ENCODE peak calls at places on chromosomes 12 and 14, in four cellular contexts. L is SK-N-SH, C is HCT116, Z is HepG2. R is an unnamed sample.

GRCh38 chr14:52069617-52070431 is 965 bp upstream of the NID2 start:
- DNase-seq in C (no peak), Z (no peak), L (no peak), R (no peak)

GRCh38 chr14:49853572-49854375 is 1.2 kb upstream of the NEMF start:
- DNase-seq in C (peak; percentile 90), Z (peak; percentile 86), L (peak; percentile 69), R (peak; percentile 23)

GRCh38 chr12:130075497-130076076 is 86.7 kb upstream of the FZD10 start:
- DNase-seq in L (no peak), Z (no peak), C (no peak), R (no peak)

GRCh38 chr12:1970331-1970900 is 33.8 kb downstream of the DCP1B start:
- DNase-seq in L (no peak), C (no peak), Z (no peak), R (no peak)

GRCh38 chr14:68655021-68655811 is 137.7 kb downstream of the ZFP36L1 start:
- DNase-seq in C (no peak), Z (peak; percentile 53), L (peak; percentile 75), R (no peak)

GRCh38 chr14:68144051-68144681 is 324.6 kb downstream of the RAD51B start:
- DNase-seq in C (no peak), Z (peak; percentile 44), L (no peak), R (no peak)

GRCh38 chr12:8905546-8905945 is 8.8 kb upstream of the PHC1 start:
- DNase-seq in C (no peak), Z (no peak), L (no peak), R (no peak)

GRCh38 chr12:55072093-55072492 is 52.3 kb downstream of the NEUROD4 start:
- DNase-seq in Z (peak; percentile 23), L (no peak), C (peak; percentile 22), R (peak; percentile 38)

GRCh38 chr12:120199595-120200306 is 1.2 kb downstream of the RPLP0 start:
- DNase-seq in Z (no peak), C (no peak), L (no peak), R (no peak)

GRCh38 chr12:91361864-91362263 is 179.2 kb upstream of the DCN start:
- DNase-seq in C (peak; percentile 37), L (no peak), Z (peak; percentile 24), R (peak; percentile 12)

GRCh38 chr14:91417983-91418386 is 365 bp upstream of the CCDC88C start:
- DNase-seq in Z (peak; percentile 39), C (peak; percentile 32), L (peak; percentile 86), R (peak; percentile 86)

DNA sequence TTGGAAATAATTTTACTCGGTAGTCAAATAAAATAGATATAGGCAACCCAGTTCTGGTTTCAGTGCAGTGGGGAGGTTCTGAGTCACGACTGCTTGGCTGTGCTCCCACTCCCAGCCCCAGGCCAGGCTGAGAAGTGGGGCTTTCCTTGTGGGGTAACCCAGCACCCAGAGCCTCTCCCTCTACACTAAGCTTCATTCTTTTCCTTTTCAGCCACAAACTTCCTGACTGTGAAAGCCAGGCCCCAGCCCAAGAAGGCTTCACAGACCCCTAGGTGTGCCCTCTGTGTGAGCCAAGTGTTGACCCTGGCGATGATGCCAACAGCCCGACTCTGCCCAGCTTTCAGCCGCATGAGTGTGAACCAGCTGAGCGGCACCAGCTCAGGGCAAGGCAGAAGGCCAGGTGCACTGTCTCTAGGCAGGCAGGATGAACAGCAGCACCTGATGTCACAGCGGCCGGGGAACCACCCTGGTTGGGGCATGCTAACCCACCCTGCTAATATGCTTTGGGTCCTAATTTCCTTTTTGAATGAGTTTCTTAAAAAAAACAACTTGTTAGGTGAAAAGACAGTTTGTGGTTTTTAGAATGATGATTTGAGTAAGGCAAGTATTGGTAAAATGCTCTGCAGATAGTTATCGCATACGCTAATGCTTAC is 42.2 kb upstream of the ATP23 start:
- DNase-seq in C (no peak), L (no peak), Z (no peak), R (no peak)
- TF ChIP-seq ELF1 in C (no peak), L (no peak), Z (no peak), R (no peak)

GRCh38 chr12:115010324-115010995 is 326.5 kb upstream of the TBX3 start:
- DNase-seq in Z (no peak), C (no peak), L (no peak), R (no peak)

GRCh38 chr12:115008951-115009350 is 325.0 kb upstream of the TBX3 start:
- DNase-seq in C (no peak), Z (no peak), L (no peak), R (no peak)

GRCh38 chr12:115013668-115014072 is 329.7 kb upstream of the TBX3 start:
- DNase-seq in L (no peak), Z (no peak), C (no peak), R (no peak)

GRCh38 chr12:115011703-115012102 is 327.7 kb upstream of the TBX3 start:
- DNase-seq in L (no peak), C (no peak), Z (no peak), R (no peak)

DNA sequence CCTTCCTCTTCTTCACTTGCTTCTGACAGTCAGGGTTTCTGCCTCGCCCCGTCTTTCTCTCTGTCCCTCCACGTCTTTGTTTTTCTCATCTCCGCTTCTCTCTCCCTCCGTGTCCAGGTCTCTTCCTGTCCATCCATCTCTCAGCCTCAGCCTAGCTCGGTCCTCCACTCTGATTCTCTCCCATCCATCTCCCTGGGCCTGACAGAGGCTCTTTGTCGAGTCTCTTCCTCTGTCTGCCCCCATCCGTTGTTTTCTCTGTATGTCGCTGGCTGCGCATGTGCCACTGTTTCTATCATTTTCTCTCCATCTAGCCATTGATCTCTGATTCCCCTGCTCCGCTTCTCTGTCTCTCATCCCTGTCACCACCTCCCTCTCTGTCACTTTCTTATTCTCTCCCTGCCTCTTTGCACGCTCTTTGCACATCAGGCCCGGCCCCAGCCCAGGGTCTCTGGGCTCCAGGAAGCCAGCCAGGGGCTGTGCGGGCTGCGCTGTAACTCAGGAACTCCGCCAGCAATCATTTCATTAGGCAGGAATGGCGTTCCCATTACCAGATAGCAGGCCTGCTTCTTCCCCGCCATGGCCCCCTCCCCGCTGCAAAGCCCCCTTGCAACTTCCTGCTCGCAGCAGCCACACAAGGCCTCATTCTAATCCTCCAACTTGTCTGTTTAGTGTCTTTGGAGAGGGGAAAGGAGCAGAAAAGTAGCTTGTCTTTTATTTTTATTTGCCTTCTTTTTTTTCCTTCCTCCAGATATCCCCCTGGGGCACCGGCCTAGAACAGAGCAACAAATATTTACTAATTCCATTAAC is 329.1 kb upstream of the TBX3 start:
- DNase-seq in L (peak; percentile 81), Z (no peak), C (no peak), R (no peak)
- TF ChIP-seq ELF1 in L (no peak), Z (no peak), C (no peak), R (no peak)

DNA sequence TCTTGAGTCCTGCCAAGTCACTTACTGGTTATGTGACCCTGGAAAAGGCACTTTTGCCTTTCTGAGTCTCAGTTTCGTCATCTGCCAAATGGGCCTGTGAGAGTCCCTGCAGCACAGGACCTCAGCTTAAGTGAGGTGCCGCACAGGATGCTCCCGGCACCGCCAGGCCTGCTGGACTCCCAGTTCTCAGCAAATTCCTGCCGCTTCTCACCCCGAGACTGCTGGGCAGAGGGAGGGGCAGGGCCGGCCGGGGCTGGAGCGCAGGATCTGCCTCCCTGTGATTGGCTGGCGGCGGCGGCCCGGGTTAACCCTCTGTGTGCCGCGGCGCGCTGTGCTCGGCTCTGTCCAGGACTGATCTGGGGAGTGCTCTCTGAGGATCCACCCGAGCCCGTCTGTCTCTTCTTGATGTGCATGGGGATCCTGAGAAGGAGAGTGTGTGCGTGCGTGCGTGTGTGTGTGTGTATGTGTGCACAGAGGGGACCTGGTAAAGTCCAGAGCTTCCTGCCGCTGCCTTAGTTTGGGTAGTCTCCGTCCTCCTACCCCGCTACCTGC is 8.6 kb downstream of the SETD1B start:
- DNase-seq in L (peak; percentile 95), C (no peak), Z (no peak), R (peak; percentile 93)
- TF ChIP-seq ELF1 in L (no peak), C (no peak), Z (no peak), R (no peak)

GRCh38 chr12:5244513-5244972 is 187.4 kb upstream of the NTF3 start:
- DNase-seq in Z (no peak), L (no peak), C (no peak), R (peak; percentile 20)
- TF ChIP-seq ELF1 in Z (no peak), L (no peak), C (no peak), R (no peak)

R was measured in K562.